ENCODE peak calls at places on chromosomes 1 and 21, in five cellular contexts. Q is iPS DF 6.9; I is CD4-positive, alpha-beta memory T cell; T is cardiac muscle cell; Z is breast epithelium. E is an unnamed sample. For H3K4me1, the result is how much of the 10 kb centered on the place peaks cover.

GRCh38 chr1:115314765-115315164 is 23.3 kb downstream of the NGF start:
- DNase-seq in Q (no peak), I (no peak), T (no peak), Z (no peak), E (peak)

GRCh38 chr1:160996195-160996594 is 24.8 kb downstream of the F11R start:
- DNase-seq in Q (no peak), I (no peak), T (no peak), Z (no peak), E (peak)

GRCh38 chr1:86868477-86868876 is 45.4 kb downstream of the SELENOF start:
- DNase-seq in Q (no peak), I (no peak), T (no peak), Z (no peak), E (no peak)

GRCh38 chr1:218412181-218412580 is 67.0 kb downstream of the TGFB2 start:
- DNase-seq in Q (no peak), I (no peak), T (no peak), Z (no peak), E (peak)

GRCh38 chr1:218787826-218788225 is 385.9 kb upstream of the LYPLAL1 start:
- DNase-seq in Q (no peak), I (no peak), T (no peak), Z (no peak), E (peak)

GRCh38 chr1:184974086-184974836 is at the start of gene NIBAN1:
- DNase-seq in Q (peak), I (peak), T (peak), Z (peak), E (peak)

GRCh38 chr1:202143768-202144509 is 598 bp downstream of the ARL8A start:
- DNase-seq in Q (peak), I (peak), T (peak), Z (no peak), E (no peak)

GRCh38 chr1:30870656-30871055 is 37.9 kb downstream of the SDC3 start:
- DNase-seq in Q (no peak), I (no peak), T (no peak), Z (no peak), E (no peak)

GRCh38 chr21:32611471-32611997 is 643 bp downstream of the CFAP298 start:
- DNase-seq in Q (no peak), I (peak), T (peak), Z (no peak), E (peak)

GRCh38 chr1:243408479-243408878 is 152.6 kb downstream of the SDCCAG8 start:
- DNase-seq in Q (no peak), I (no peak), T (no peak), Z (no peak), E (no peak)

GRCh38 chr1:6183520-6183989 is 3.4 kb upstream of the CHD5 start:
- DNase-seq in Q (no peak), I (no peak), T (no peak), Z (no peak), E (peak)

GRCh38 chr1:62304515-62304914 is 14.7 kb downstream of the KANK4 start:
- DNase-seq in Q (no peak), I (no peak), T (no peak), Z (no peak), E (no peak)

GRCh38 chr1:13809461-13810159 is 109.6 kb downstream of the PRDM2 start:
- DNase-seq in Q (no peak), I (peak), T (no peak), Z (no peak), E (no peak)

GRCh38 chr1:209375681-209376360 is 207.7 kb upstream of the CAMK1G start:
- DNase-seq in Q (no peak), I (no peak), T (no peak), Z (no peak), E (peak)

GRCh38 chr1:77686784-77687518 is 4.5 kb upstream of the ZZZ3 start:
- DNase-seq in Q (no peak), I (peak), T (no peak), Z (no peak), E (no peak)

GRCh38 chr1:12078938-12079861 is 16.1 kb downstream of the TNFRSF8 start:
- DNase-seq in Q (peak), I (no peak), T (peak), Z (no peak), E (peak)

GRCh38 chr1:25991937-25992688 is 5.8 kb downstream of the PAFAH2 start:
- DNase-seq in Q (no peak), I (no peak), T (no peak), Z (no peak), E (no peak)

GRCh38 chr1:225460737-225461532 is 33.1 kb upstream of the LBR start:
- DNase-seq in Q (no peak), I (peak), T (no peak), Z (no peak), E (peak)

GRCh38 chr1:57843760-57844159 is 419.9 kb upstream of the DAB1 start:
- DNase-seq in Q (no peak), I (no peak), T (no peak), Z (no peak), E (no peak)

GRCh38 chr1:111649648-111650047 is 30.1 kb downstream of the RAP1A start:
- DNase-seq in Q (no peak), I (no peak), T (no peak), Z (no peak), E (peak)

GRCh38 chr1:46820560-46821060 is 21.8 kb downstream of the CYP4B1 start:
- DNase-seq in Q (no peak), I (no peak), T (no peak), Z (no peak), E (no peak)

GRCh38 chr1:187842406-187843165 is 1013.8 kb downstream of the PLA2G4A start:
- DNase-seq in Q (no peak), I (no peak), T (no peak), Z (no peak), E (peak)

GRCh38 chr1:248288385-248288784 is 10.6 kb upstream of the OR2T33 start:
- DNase-seq in Q (no peak), I (no peak), T (no peak), Z (no peak), E (no peak)

GRCh38 chr1:201476670-201477344 is 7.8 kb upstream of the PHLDA3 start:
- DNase-seq in Q (no peak), I (no peak), T (no peak), Z (no peak), E (peak)

GRCh38 chr21:25850126-25850831 is 115.5 kb downstream of the GABPA start:
- DNase-seq in Q (no peak), I (no peak), T (no peak), Z (no peak), E (no peak)

GRCh38 chr1:60886793-60887331 is 195.5 kb upstream of the NFIA start:
- DNase-seq in Q (peak), I (no peak), T (peak), Z (no peak), E (no peak)

GRCh38 chr1:7387053-7387861 is 383.8 kb upstream of the VAMP3 start:
- DNase-seq in Q (no peak), I (no peak), T (no peak), Z (peak), E (peak)

GRCh38 chr1:165871311-165872067 is 44.1 kb downstream of the UCK2 start:
- DNase-seq in Q (no peak), I (peak), T (no peak), Z (no peak), E (peak)

GRCh38 chr1:90936061-90936460 is 85.8 kb downstream of the ZNF644 start:
- DNase-seq in Q (no peak), I (no peak), T (no peak), Z (no peak), E (no peak)

GRCh38 chr1:51214615-51215131 is 21.4 kb upstream of the RNF11 start:
- DNase-seq in Q (no peak), I (no peak), T (no peak), Z (no peak), E (peak)

GRCh38 chr1:22142315-22143064 is 407 bp downstream of the WNT4 start:
- DNase-seq in Q (no peak), I (no peak), T (peak), Z (no peak), E (peak)

GRCh38 chr1:16716691-16717173 is 23.6 kb upstream of the RNU1-4 start:
- DNase-seq in Q (no peak), I (no peak), T (no peak), Z (peak), E (peak)

GRCh38 chr1:199724049-199724448 is 303.5 kb upstream of the NR5A2 start:
- DNase-seq in Q (no peak), I (no peak), T (no peak), Z (no peak), E (no peak)

GRCh38 chr1:227951624-227952373 is 4.1 kb upstream of the WNT9A start:
- DNase-seq in Q (no peak), I (no peak), T (no peak), Z (peak), E (no peak)

GRCh38 chr1:227949954-227950734 is 2.4 kb upstream of the WNT9A start:
- DNase-seq in Q (no peak), I (peak), T (no peak), Z (peak), E (no peak)

GRCh38 chr1:227949341-227949921 is 1.7 kb upstream of the WNT9A start:
- DNase-seq in Q (no peak), I (peak), T (no peak), Z (peak), E (no peak)

GRCh38 chr1:227952374-227953021 is 4.8 kb upstream of the WNT9A start:
- DNase-seq in Q (no peak), I (no peak), T (no peak), Z (peak), E (no peak)

DNA sequence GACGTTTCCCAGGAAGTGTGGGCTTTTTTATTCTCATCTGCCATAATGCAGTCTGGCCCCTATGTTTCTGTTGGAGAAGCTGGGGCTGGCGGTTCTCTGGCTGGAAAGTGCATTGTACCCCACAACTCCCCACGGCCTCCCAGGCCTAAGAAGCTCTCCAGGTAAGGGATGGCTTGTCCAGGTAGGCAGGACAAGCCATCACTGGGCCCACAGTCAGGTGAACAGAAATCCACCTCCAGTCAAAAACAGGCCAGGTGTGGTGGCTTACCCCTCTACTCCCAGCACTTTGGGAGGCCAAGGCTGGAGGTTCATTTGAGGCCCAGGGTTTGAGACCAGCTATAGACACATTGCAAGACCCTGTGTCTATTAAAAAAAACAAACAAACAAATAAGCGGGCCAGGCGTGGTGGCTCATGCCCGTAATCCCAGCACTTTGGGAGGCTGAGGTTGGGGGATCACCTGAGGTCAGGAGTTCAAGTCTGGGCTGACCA is 3.0 kb upstream of the WNT9A start:
- DNase-seq in Q (no peak), I (peak), T (no peak), Z (peak), E (no peak)
- H3K4me1 ChIP-seq in Q (under half), I (under half), T (under half), Z (under half), E (under half)

GRCh38 chr1:180190091-180190490 is 35.4 kb downstream of the QSOX1 start:
- DNase-seq in Q (no peak), I (no peak), T (no peak), Z (no peak), E (no peak)
- H3K4me1 ChIP-seq in Q (under half), I (under half), T (under half), Z (under half), E (under half)

GRCh38 chr1:63322944-63323865 is 838 bp downstream of the FOXD3 start:
- DNase-seq in Q (no peak), I (peak), T (peak), Z (no peak), E (no peak)
- H3K4me1 ChIP-seq in Q (under half), I (under half), T (under half), Z (under half), E (under half)

DNA sequence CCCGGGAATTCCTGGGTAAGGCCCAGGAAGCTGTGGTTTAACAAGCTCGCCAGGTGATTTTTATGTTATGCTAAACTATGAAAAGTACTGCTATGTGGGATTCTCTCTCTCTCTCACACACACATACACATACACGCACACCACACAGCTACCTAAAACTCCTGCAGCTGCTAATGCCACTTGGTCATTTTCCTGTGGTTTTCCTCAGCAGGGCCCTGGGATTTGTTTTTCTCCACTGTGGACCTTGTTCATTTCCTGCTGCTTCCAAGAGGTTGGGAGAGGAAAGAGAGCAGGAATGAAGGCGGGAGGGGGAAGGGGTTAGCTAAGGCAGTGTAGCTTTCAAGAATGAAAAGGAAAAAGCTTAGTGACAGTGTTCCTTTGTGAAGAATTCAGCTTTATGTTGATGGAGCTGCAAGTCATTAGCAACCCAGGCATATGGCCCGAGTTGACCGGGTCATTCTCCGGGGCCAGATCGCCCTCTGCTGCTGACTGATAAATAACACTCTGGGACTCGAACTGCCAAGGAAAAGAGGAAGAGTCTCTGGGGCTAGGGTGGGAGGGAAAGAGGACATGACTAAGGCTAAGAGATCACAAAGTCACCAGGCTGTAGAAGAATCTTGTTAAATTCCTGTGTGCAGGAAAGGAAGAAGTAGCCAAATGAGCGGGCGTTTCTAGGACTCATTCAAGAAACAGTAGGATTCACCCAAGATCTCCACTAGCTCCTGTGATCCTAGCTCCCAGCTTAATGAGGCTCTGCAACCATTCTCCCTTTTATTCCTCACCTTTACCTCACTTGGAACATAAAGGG is 30.5 kb upstream of the LRIG2 start:
- DNase-seq in Q (peak), I (no peak), T (peak), Z (no peak), E (peak)
- H3K4me1 ChIP-seq in Q (under half), I (under half), T (under half), Z (under half), E (under half)

GRCh38 chr1:54397980-54398379 is 8.2 kb downstream of the SSBP3 start:
- DNase-seq in Q (no peak), I (no peak), T (no peak), Z (no peak), E (no peak)

GRCh38 chr1:54398963-54399528 is 7.1 kb downstream of the SSBP3 start:
- DNase-seq in Q (no peak), I (no peak), T (no peak), Z (no peak), E (no peak)

GRCh38 chr1:54401799-54402198 is 4.4 kb downstream of the SSBP3 start:
- DNase-seq in Q (no peak), I (no peak), T (no peak), Z (no peak), E (no peak)

GRCh38 chr1:54399765-54400164 is 6.4 kb downstream of the SSBP3 start:
- DNase-seq in Q (no peak), I (no peak), T (no peak), Z (no peak), E (no peak)

DNA sequence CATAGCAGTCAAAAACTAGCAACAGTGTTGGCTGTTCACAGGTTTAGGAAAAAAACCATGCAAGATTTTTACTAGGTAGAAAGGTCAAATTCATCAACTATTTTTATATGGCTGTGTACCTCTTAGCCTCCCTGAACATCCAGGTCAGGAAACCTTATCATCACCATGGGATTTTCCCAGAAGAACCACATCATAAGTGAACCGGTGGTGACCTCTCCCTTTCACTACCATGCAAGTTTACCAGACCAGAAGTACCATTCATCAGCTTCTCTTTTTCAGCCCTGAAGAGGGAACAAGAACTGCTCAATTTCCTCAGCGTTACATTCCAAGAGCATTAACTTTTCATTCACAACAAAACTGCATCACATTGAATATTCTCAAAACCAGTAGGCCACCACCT is 5.9 kb downstream of the SSBP3 start:
- DNase-seq in Q (no peak), I (no peak), T (no peak), Z (no peak), E (no peak)
- H3K4me1 ChIP-seq in Q (under half), I (half or more), T (under half), Z (under half), E (under half)

GRCh38 chr21:45094412-45094811 is 20.0 kb downstream of the ADARB1 start:
- DNase-seq in Q (no peak), I (no peak), T (no peak), Z (no peak), E (no peak)
- H3K4me1 ChIP-seq in Q (under half), I (under half), T (under half), Z (under half), E (under half)

GRCh38 chr1:205672929-205673328 is 7.4 kb downstream of the SLC45A3 start:
- DNase-seq in Q (no peak), I (no peak), T (no peak), Z (no peak), E (no peak)
- H3K4me1 ChIP-seq in Q (under half), I (under half), T (under half), Z (under half), E (under half)

GRCh38 chr1:85358702-85359438 is 82.4 kb upstream of the BCL10 start:
- DNase-seq in Q (no peak), I (no peak), T (no peak), Z (no peak), E (peak)

GRCh38 chr1:85363102-85363501 is 86.7 kb upstream of the BCL10 start:
- DNase-seq in Q (no peak), I (no peak), T (no peak), Z (no peak), E (no peak)

GRCh38 chr1:85359874-85360708 is 83.7 kb upstream of the BCL10 start:
- DNase-seq in Q (no peak), I (no peak), T (no peak), Z (no peak), E (peak)

GRCh38 chr1:85361606-85362005 is 85.2 kb upstream of the BCL10 start:
- DNase-seq in Q (no peak), I (no peak), T (no peak), Z (no peak), E (peak)

GRCh38 chr1:85361106-85361505 is 84.7 kb upstream of the BCL10 start:
- DNase-seq in Q (no peak), I (no peak), T (no peak), Z (no peak), E (peak)
- H3K4me1 ChIP-seq in Q (under half), I (under half), T (under half), Z (under half), E (under half)

GRCh38 chr1:155323729-155324040 is 3.0 kb downstream of the RUSC1 start:
- DNase-seq in Q (no peak), I (peak), T (peak), Z (peak), E (peak)

GRCh38 chr1:155324041-155324716 is 3.5 kb downstream of the RUSC1 start:
- DNase-seq in Q (no peak), I (peak), T (peak), Z (peak), E (peak)

GRCh38 chr1:155322953-155323728 is 2.4 kb downstream of the RUSC1 start:
- DNase-seq in Q (no peak), I (peak), T (peak), Z (peak), E (peak)

GRCh38 chr1:155321577-155322497 is 1.1 kb downstream of the RUSC1 start:
- DNase-seq in Q (no peak), I (no peak), T (peak), Z (no peak), E (no peak)

GRCh38 chr1:155322571-155322952 is 1.9 kb downstream of the RUSC1 start:
- DNase-seq in Q (no peak), I (no peak), T (peak), Z (no peak), E (peak)
- H3K4me1 ChIP-seq in Q (under half), I (under half), T (under half), Z (under half), E (under half)

DNA sequence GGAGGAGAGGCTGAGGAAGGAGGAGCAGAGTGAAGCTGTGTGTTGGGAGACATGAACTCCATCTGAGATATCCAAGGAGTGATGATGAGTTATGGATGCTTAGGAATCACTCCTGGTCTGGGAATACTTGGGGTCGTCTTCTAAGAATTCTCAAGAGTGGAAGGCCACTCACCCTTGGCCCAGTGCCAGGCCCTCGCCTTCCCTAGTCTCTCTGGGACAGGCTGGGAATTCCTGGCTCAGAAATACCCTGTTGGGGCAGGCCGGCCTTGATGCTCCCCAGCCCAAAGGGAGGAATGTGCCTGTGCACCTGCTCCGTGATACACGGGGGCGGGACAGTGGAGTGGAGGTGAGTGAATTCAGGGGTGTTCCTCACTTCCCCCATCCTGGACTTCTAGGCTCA is 12.6 kb upstream of the LMNA start:
- DNase-seq in Q (no peak), I (no peak), T (no peak), Z (no peak), E (no peak)
- H3K4me1 ChIP-seq in Q (under half), I (half or more), T (under half), Z (under half), E (half or more)

E was measured in PC-3.